ENCODE peak calls at places on chromosome X, in five cellular contexts. A, R, G, S and M are unnamed samples.

GRCh38 chrX:97267916-97268680 is 384.4 kb downstream of the RPA4 start:
- DNase-seq in G (no peak), S (no peak), A (no peak), R (peak), M (no peak)

GRCh38 chrX:130171446-130172126 is at the start of gene RAB33A:
- DNase-seq in G (no peak), S (peak), R (peak), A (no peak), M (no peak)

GRCh38 chrX:105502336-105502735 is 281.8 kb upstream of the TEX13A start:
- DNase-seq in A (no peak), G (no peak), R (peak), S (no peak), M (no peak)

GRCh38 chrX:8731579-8732395 is at the start of gene ANOS1:
- DNase-seq in G (no peak), S (no peak), A (peak), R (peak), M (no peak)

GRCh38 chrX:18410038-18410437 is 15.4 kb upstream of the CDKL5 start:
- DNase-seq in S (peak), A (no peak), R (peak), G (peak), M (no peak)

GRCh38 chrX:87710580-87710979 is 193.0 kb downstream of the KLHL4 start:
- DNase-seq in G (no peak), R (no peak), A (no peak), S (no peak), M (no peak)

GRCh38 chrX:100356497-100356896 is 53.6 kb downstream of the PCDH19 start:
- DNase-seq in S (no peak), A (no peak), R (no peak), G (no peak), M (no peak)

GRCh38 chrX:17860811-17861495 is at the start of gene RAI2:
- DNase-seq in S (peak), A (peak), R (no peak), G (no peak), M (no peak)

GRCh38 chrX:17592117-17592516 is 145.2 kb upstream of the SCML1 start:
- DNase-seq in S (no peak), A (no peak), R (no peak), G (no peak), M (no peak)

GRCh38 chrX:104833401-104833800 is 267.4 kb downstream of the IL1RAPL2 start:
- DNase-seq in S (no peak), G (no peak), R (peak), A (no peak), M (no peak)

GRCh38 chrX:126820700-126821420 is 1.3 kb downstream of the PRR32 start:
- DNase-seq in A (peak), S (no peak), G (no peak), R (no peak), M (no peak)

GRCh38 chrX:3143043-3143799 is 102.0 kb downstream of the ARSF start:
- DNase-seq in S (peak), G (no peak), A (no peak), R (no peak), M (no peak)

GRCh38 chrX:10156199-10157031 is at the start of gene CLCN4:
- DNase-seq in S (peak), G (peak), R (peak), A (peak), M (no peak)

GRCh38 chrX:10155137-10155536 is 1.6 kb upstream of the CLCN4 start:
- DNase-seq in A (no peak), R (no peak), S (no peak), G (no peak), M (no peak)

GRCh38 chrX:10157545-10157944 is 770 bp downstream of the CLCN4 start:
- DNase-seq in G (no peak), A (no peak), S (no peak), R (peak), M (no peak)

GRCh38 chrX:10158279-10158939 is 1.6 kb downstream of the CLCN4 start:
- DNase-seq in S (peak), R (no peak), G (peak), A (no peak), M (no peak)

DNA sequence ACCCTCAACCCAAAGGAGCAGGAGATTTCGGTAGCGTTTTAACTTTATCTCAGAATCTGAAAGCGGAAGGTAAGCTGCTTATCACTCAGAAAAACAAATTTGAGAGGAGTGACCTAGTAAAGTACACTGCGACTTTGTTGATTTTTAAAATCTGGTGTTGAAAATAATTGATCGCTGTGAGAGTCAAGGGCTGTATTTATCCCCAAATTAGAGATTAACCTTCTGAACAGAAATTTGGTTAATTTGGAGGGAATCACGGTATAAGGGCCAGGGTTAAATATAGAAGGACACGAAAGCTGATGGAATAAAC is 212 bp downstream of the CLCN4 start:
- DNase-seq in S (no peak), G (no peak), R (no peak), A (no peak), M (no peak)
- TF ChIP-seq CTCF in S (no peak), G (no peak), R (no peak), A (no peak), M (no peak)

GRCh38 chrX:153643431-153644351 is 3.3 kb upstream of the DUSP9 start:
- DNase-seq in R (no peak), A (no peak), S (no peak), G (peak), M (no peak)
- TF ChIP-seq CTCF in R (no peak), A (no peak), S (no peak), G (peak), M (no peak)

GRCh38 chrX:1491851-1492349 is 39.2 kb upstream of the ASMTL start:
- DNase-seq in G (no peak), A (no peak), R (no peak), S (peak), M (no peak)
- TF ChIP-seq CTCF in G (no peak), A (no peak), R (no peak), S (no peak), M (no peak)

DNA sequence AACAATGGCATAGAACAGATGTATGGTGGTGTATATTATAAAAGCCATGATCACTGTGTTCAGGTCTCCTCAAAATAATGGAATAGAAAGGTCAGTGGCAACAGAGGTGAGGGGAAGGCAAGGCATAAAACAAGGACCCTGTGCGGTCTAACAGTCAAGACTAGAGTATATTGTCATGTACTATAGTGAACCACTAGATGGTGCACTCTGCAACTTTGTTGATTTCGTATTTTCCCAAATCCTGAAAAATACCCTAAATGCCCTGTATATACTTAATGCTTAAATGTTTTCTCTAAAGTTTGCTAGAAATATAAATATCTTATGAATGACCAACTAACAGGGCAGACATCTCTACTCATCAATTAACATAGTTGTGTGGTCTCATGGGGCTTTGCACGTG is 453.0 kb downstream of the PCDH11X start:
- DNase-seq in R (peak), S (no peak), A (no peak), G (no peak), M (no peak)
- TF ChIP-seq CTCF in R (peak), S (no peak), A (no peak), G (peak), M (peak)